ENCODE peak calls at places on chromosomes 6 and 20, in seven cellular contexts. One of them, this sample, is unnamed.
A peak's percentile ranks its signal among the peaks of the same experiment; 100 is the strongest.

GRCh38 chr20:37336369-37337207 is 9.4 kb upstream of the SRC start:
- DNase-seq in AG10803: peak; percentile 61
- DNase-seq in effector CD4-positive, alpha-beta T cell: no peak
- DNase-seq in Calu3: no peak
- DNase-seq in CD8-positive, alpha-beta T cell: no peak
- DNase-seq in stimulated activated CD4-positive, alpha-beta T cell treated with anti-CD3 and anti-CD28 coated beads, Interleukin-1b, Interleukin-23, amount 100 ng/mL, for 24 hours: peak; percentile 25
- DNase-seq in hepatocyte: peak; percentile 44
- DNase-seq in this sample: no peak

GRCh38 chr20:9260027-9260426 is 191.1 kb downstream of the PLCB4 start:
- DNase-seq in AG10803: no peak
- DNase-seq in effector CD4-positive, alpha-beta T cell: no peak
- DNase-seq in Calu3: no peak
- DNase-seq in CD8-positive, alpha-beta T cell: no peak
- DNase-seq in stimulated activated CD4-positive, alpha-beta T cell treated with anti-CD3 and anti-CD28 coated beads, Interleukin-1b, Interleukin-23, amount 100 ng/mL, for 24 hours: no peak
- DNase-seq in hepatocyte: no peak
- DNase-seq in this sample: no peak

GRCh38 chr6:11089695-11090094 is 3.9 kb upstream of the SMIM13 start:
- DNase-seq in AG10803: no peak
- DNase-seq in effector CD4-positive, alpha-beta T cell: no peak
- DNase-seq in Calu3: no peak
- DNase-seq in CD8-positive, alpha-beta T cell: no peak
- DNase-seq in stimulated activated CD4-positive, alpha-beta T cell treated with anti-CD3 and anti-CD28 coated beads, Interleukin-1b, Interleukin-23, amount 100 ng/mL, for 24 hours: no peak
- DNase-seq in hepatocyte: no peak
- DNase-seq in this sample: no peak

GRCh38 chr6:129102741-129103140 is 219.8 kb downstream of the LAMA2 start:
- DNase-seq in AG10803: peak; percentile 52
- DNase-seq in effector CD4-positive, alpha-beta T cell: no peak
- DNase-seq in Calu3: no peak
- DNase-seq in CD8-positive, alpha-beta T cell: no peak
- DNase-seq in stimulated activated CD4-positive, alpha-beta T cell treated with anti-CD3 and anti-CD28 coated beads, Interleukin-1b, Interleukin-23, amount 100 ng/mL, for 24 hours: no peak
- DNase-seq in hepatocyte: no peak
- DNase-seq in this sample: no peak

GRCh38 chr6:136163260-136163659 is 86.9 kb downstream of the MTFR2 start:
- DNase-seq in AG10803: no peak
- DNase-seq in effector CD4-positive, alpha-beta T cell: no peak
- DNase-seq in Calu3: no peak
- DNase-seq in CD8-positive, alpha-beta T cell: no peak
- DNase-seq in stimulated activated CD4-positive, alpha-beta T cell treated with anti-CD3 and anti-CD28 coated beads, Interleukin-1b, Interleukin-23, amount 100 ng/mL, for 24 hours: no peak
- DNase-seq in hepatocyte: no peak
- DNase-seq in this sample: no peak

GRCh38 chr6:77650098-77650663 is 2.7 kb upstream of the MEI4 start:
- DNase-seq in AG10803: no peak
- DNase-seq in effector CD4-positive, alpha-beta T cell: no peak
- DNase-seq in Calu3: peak; percentile 64
- DNase-seq in CD8-positive, alpha-beta T cell: no peak
- DNase-seq in stimulated activated CD4-positive, alpha-beta T cell treated with anti-CD3 and anti-CD28 coated beads, Interleukin-1b, Interleukin-23, amount 100 ng/mL, for 24 hours: peak; percentile 0
- DNase-seq in hepatocyte: peak; percentile 69
- DNase-seq in this sample: no peak

GRCh38 chr6:170292778-170293164 is 1.9 kb upstream of the DLL1 start:
- DNase-seq in AG10803: no peak
- DNase-seq in effector CD4-positive, alpha-beta T cell: no peak
- DNase-seq in Calu3: no peak
- DNase-seq in CD8-positive, alpha-beta T cell: no peak
- DNase-seq in stimulated activated CD4-positive, alpha-beta T cell treated with anti-CD3 and anti-CD28 coated beads, Interleukin-1b, Interleukin-23, amount 100 ng/mL, for 24 hours: no peak
- DNase-seq in hepatocyte: no peak
- DNase-seq in this sample: no peak

GRCh38 chr20:53773792-53774371 is 180.2 kb upstream of the ZNF217 start:
- DNase-seq in AG10803: peak; percentile 99
- DNase-seq in effector CD4-positive, alpha-beta T cell: no peak
- DNase-seq in Calu3: no peak
- DNase-seq in CD8-positive, alpha-beta T cell: no peak
- DNase-seq in stimulated activated CD4-positive, alpha-beta T cell treated with anti-CD3 and anti-CD28 coated beads, Interleukin-1b, Interleukin-23, amount 100 ng/mL, for 24 hours: no peak
- DNase-seq in hepatocyte: peak; percentile 45
- DNase-seq in this sample: no peak

This sample was measured in stimulated activated CD8-positive, alpha-beta memory T cell treated with anti-CD3 and anti-CD28 coated beads, Interleukin-7, amount 100 ng/mL, for 24 hours.